ENCODE peak calls at places on chromosome 7, in seven cellular contexts. B, S, M, R, P, W and L are unnamed samples. For H3K9me3, the result is how much of the 10 kb centered on the place peaks cover.

GRCh38 chr7:101441890-101442289 is 79.2 kb downstream of the COL26A1 start:
- DNase-seq in P (no peak), B (no peak), W (no peak), R (no peak), M (no peak), S (no peak), L (no peak)

GRCh38 chr7:63028376-63029206 is 970.1 kb upstream of the ZNF722 start:
- DNase-seq in B (no peak), M (no peak), P (no peak), W (no peak), S (no peak), R (no peak), L (no peak)

GRCh38 chr7:140013676-140014075 is 49.1 kb downstream of the PARP12 start:
- DNase-seq in S (no peak), W (no peak), R (no peak), M (no peak), P (no peak), B (no peak), L (no peak)

GRCh38 chr7:20095441-20095840 is 121.7 kb downstream of the MACC1 start:
- DNase-seq in R (no peak), M (no peak), W (no peak), S (no peak), B (no peak), P (peak), L (no peak)

GRCh38 chr7:110373514-110374258 is 717.2 kb upstream of the LRRN3 start:
- DNase-seq in B (no peak), P (no peak), S (no peak), W (no peak), M (no peak), R (peak), L (no peak)

GRCh38 chr7:144391823-144392255 is 11.7 kb downstream of the NOBOX start:
- DNase-seq in B (no peak), R (peak), M (no peak), W (peak), P (peak), S (peak), L (no peak)

GRCh38 chr7:103549786-103550185 is 103.8 kb upstream of the SLC26A5 start:
- DNase-seq in M (no peak), P (no peak), R (no peak), W (no peak), S (no peak), B (no peak), L (no peak)

GRCh38 chr7:90250601-90251303 is 5.8 kb downstream of the CFAP69 start:
- DNase-seq in P (peak), B (no peak), R (no peak), S (no peak), W (no peak), M (no peak), L (no peak)

GRCh38 chr7:16889851-16890443 is 8.2 kb upstream of the AGR3 start:
- DNase-seq in S (no peak), R (no peak), B (no peak), W (no peak), P (no peak), M (no peak), L (no peak)

GRCh38 chr7:3378390-3379120 is 77.5 kb downstream of the SDK1 start:
- DNase-seq in R (no peak), S (no peak), W (no peak), M (no peak), P (no peak), B (no peak), L (peak)

GRCh38 chr7:44313016-44313415 is 12.4 kb downstream of the CAMK2B start:
- DNase-seq in R (no peak), M (no peak), W (no peak), S (no peak), P (no peak), B (peak), L (no peak)

GRCh38 chr7:156178857-156179256 is 366.6 kb upstream of the SHH start:
- DNase-seq in B (no peak), S (no peak), P (no peak), W (no peak), M (no peak), R (no peak), L (no peak)

GRCh38 chr7:105164751-105165150 is 150.7 kb downstream of the KMT2E start:
- DNase-seq in P (no peak), S (no peak), R (no peak), M (no peak), B (no peak), W (no peak), L (no peak)
- H3K4me3 ChIP-seq in P (no peak), S (no peak), R (no peak), M (no peak), B (no peak), W (no peak), L (no peak)

DNA sequence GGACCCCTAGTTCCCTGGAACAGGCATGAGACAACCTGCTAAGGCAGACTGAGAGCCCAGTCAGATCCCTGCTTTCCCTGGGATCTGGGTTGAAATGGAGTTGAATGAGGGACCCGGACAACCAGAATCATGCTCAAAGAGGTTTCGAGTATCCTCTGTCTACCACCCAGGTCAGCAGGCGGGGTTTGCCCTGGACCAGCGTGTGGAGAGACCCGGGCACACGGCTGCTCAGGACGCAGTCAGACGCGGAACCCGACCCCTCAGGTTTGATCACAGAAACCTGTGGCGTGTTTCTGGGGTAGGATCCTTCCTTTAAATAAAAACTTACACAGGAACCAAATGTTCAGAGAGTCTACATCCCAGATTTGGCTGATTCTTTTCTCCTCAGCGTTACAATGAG is 330.6 kb downstream of the PTPRN2 start:
- DNase-seq in W (no peak), M (no peak), B (no peak), P (no peak), S (no peak), R (no peak), L (no peak)
- H3K9me3 ChIP-seq in W (under half), M (under half), B (under half), P (under half), S (under half), R (half or more), L (under half)

DNA sequence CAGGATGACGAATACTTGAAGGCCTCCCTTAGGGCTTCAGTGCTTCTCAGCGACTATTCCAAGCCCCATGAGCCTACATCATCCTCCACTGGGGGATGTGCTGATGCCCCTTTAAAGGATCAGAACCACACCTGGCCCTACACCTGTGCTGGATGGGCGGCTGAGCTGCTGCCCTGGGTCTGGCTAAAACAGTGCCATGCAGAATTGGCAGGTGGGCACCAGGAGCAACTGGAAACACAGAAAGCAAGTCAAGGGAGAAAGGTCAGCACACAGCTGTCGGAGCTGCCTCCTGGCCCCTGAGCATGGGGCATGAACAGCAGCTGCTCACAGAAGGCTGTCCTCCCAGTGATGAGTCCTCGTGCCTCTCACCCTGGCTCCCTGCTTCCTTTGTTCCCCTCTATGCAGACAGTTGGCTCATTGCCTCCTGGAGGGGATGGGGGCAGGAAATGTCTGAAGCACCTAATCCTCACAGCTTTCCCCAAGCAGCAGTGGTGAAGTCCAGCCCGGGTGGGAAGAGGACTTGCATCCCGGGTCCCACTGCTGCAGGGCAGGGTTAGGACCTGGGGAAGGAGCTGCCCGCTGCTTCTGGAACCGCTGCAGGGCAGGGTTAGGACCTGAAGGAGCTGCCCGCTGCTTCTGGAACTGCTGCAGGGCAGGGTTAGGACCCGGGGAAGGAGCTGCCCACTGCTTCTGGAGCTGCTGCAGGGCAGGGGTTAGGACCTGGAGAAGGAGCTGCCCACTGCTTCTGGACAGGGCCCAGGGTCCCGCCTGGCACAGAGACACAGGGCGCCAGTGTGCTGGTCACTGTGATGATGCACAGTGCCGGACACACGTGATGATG is 37.4 kb downstream of the VIPR2 start:
- DNase-seq in B (peak), M (no peak), R (no peak), S (no peak), W (no peak), P (no peak), L (no peak)
- H3K27ac ChIP-seq in B (no peak), M (no peak), R (no peak), S (no peak), W (no peak), P (no peak), L (no peak)

GRCh38 chr7:132575987-132576722 is at the start of gene PLXNA4:
- DNase-seq in R (no peak), M (no peak), B (peak), S (no peak), P (peak), W (no peak), L (no peak)

GRCh38 chr7:132578826-132579225 is 2.6 kb upstream of the PLXNA4 start:
- DNase-seq in S (no peak), R (no peak), W (no peak), B (no peak), M (no peak), P (no peak), L (no peak)

GRCh38 chr7:132578050-132578370 is 1.7 kb upstream of the PLXNA4 start:
- DNase-seq in P (no peak), R (no peak), W (no peak), S (no peak), M (no peak), B (no peak), L (no peak)

GRCh38 chr7:132576723-132577089 is 436 bp upstream of the PLXNA4 start:
- DNase-seq in P (peak), R (no peak), W (no peak), B (no peak), M (no peak), S (no peak), L (no peak)

DNA sequence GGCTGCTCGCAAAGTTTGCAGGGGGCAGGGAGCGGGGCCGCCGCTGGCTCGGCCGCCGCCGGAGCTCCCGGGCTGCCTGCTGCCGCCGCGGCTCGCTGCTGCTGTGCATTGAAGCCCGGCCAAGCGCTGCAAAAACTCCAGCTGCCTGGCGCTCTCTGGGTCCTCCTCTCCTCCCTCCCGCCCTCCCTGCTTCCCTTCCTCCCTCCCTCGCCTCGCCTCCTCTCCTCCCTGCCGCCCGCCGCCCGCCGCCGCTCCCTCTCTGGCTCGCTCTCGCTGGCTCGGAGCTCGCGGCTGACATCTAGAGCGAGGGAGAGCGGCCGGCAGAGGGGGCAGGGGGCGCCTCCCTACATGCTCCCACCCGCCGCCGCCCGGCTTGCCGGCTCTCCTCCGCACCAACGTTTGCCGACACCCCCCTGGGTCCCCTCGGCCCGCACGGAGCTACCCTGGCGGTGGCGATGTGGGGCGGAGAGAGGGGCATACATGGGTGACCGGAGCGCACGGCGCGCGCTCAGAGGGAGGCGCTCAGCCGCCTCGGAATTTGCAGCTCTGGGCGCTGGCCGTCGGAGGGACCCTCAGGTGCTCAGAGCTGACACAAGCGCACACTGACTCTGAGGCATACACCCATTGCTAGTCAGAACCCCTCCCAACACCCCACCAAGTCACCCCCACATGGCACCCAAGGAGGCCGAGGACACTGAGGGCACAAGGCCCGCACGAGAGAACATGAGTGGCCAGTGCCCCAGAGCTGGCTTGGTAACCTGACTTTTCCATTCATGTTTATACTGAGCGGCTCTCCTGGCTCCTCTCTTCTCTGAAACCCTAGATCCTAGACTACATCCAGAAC is 1.2 kb upstream of the PLXNA4 start:
- DNase-seq in W (no peak), B (peak), S (no peak), R (no peak), P (peak), M (peak), L (peak)
- H3K4me3 ChIP-seq in W (no peak), B (peak), S (no peak), R (no peak), P (no peak), M (peak), L (peak)

GRCh38 chr7:57413529-57414398 is 36.2 kb upstream of the ZNF716 start:
- DNase-seq in S (no peak), M (no peak), B (no peak), W (no peak), R (no peak), P (no peak), L (no peak)

GRCh38 chr7:57415730-57416129 is 34.2 kb upstream of the ZNF716 start:
- DNase-seq in S (no peak), R (no peak), W (no peak), P (no peak), M (no peak), B (no peak), L (no peak)

GRCh38 chr7:57415326-57415725 is 34.7 kb upstream of the ZNF716 start:
- DNase-seq in S (no peak), W (no peak), M (no peak), P (no peak), B (no peak), R (no peak), L (no peak)

GRCh38 chr7:57414852-57415251 is 35.1 kb upstream of the ZNF716 start:
- DNase-seq in P (no peak), R (no peak), W (no peak), S (no peak), M (no peak), B (no peak), L (no peak)

DNA sequence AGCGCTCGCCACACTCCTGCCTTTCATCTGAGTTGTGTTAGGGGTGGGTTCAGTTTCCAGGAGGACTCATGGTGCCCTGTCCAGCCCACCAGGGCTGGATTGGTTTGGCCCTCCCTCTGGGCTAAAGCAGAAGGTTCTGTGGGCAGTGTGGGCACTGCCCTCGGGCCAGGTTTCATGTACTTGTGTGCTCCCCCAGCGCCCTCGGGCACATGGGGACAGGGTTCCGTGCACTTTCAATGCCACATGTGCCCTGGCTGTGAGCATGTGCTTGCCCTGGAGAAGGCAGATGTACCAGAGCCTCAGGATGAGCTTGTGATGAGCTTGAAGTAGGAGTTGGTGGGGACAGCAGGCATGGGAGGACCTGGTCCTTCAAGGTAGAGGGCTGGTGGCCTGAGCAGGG is 35.6 kb upstream of the ZNF716 start:
- DNase-seq in S (no peak), P (no peak), B (no peak), W (no peak), R (no peak), M (no peak), L (no peak)
- H3K9me3 ChIP-seq in S (under half), P (under half), B (under half), W (under half), R (half or more), M (under half), L (under half)

GRCh38 chr7:88318196-88318595 is 11.5 kb upstream of the STEAP4 start:
- DNase-seq in R (no peak), P (no peak), S (no peak), B (no peak), W (no peak), M (no peak), L (no peak)
- H3K27ac ChIP-seq in R (no peak), P (no peak), S (no peak), B (no peak), W (no peak), M (no peak), L (no peak)

DNA sequence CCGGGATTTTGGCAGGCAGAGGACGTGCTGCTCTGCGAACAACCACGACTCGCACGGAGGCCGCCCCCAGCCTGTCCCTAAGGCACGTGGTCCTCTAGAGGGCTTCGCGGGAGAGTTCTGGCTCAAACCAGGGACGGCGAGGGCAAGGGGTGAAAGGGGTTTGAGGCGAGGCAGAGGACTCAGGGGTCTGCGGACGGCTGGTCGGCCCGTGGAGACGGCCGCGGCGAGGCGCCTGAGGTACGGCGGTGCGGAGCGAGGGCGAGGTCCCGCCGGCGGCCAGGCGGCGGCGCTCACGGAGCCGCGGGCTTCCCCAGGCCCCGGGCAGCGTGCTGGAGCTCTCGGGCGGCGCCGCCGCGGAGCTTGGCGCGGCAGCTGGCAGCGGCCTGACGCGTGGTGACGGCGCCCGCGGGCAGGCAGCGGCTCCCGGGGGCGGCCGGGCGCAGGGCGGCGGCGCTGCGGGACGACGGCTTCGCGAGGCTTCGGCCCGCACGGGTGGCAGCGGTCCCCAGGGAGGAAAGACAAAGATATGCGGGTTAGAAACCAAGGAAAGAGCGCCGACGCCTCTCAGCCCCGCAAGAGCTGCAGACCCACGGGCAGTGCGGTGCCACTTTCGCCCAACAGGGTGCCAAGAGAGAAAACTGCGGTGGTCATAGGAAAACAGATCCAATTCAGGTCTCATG is 44.8 kb downstream of the ZNF800 start:
- DNase-seq in S (no peak), M (peak), R (peak), W (peak), B (peak), P (peak), L (peak)
- H3K4me3 ChIP-seq in S (peak), M (peak), R (peak), W (peak), B (peak), P (peak), L (peak)

DNA sequence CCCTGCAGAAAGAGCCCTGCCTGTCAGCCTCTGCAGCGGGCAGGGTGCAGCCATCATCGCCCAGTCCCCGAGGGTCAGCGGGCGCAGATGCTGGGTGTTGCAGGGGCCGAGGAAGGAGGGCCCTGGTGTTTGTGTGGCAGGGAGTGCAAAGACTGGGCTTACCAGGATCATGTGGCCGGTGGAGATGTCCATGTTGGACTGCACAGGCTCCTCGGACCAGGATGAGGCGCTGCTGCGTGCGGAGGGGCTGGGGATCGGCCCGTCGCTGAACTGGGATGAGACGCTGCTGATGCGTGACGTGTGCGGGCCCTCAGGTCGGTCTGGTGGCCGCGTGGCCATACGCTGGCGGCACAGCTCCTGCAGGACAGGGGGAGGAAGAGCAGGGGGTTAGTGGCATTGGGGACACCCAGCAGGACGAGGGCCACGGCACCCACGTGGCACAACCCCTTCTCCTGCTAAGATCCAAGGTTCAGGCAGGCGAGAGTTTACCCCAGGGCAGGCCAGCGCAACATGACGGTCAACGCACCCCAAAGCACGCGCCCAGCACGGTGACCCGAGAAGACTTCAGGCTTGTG is 319.5 kb downstream of the DNAJB6 start:
- DNase-seq in B (no peak), P (no peak), S (no peak), W (no peak), R (no peak), M (no peak), L (peak)
- H3K9me3 ChIP-seq in B (under half), P (under half), S (under half), W (under half), R (half or more), M (under half), L (under half)